ENCODE peak calls at places on chromosomes 11 and 22, in seven cellular contexts. R is brain microvascular endothelial cell, X is hypothalamus, D is C1 segment of cervical spinal cord, F is amygdala, Q is endodermal cell, U is activated T-cell treated with anti-CD3 and anti-CD28 coated beads for 1 hour. E is an unnamed sample.
A peak's percentile ranks its signal among the peaks of the same experiment; 100 is the strongest.

GRCh38 chr11:83156150-83156995 is 558 bp upstream of the PCF11 start:
- DNase-seq in Q (peak; percentile 99), D (peak; percentile 98), X (peak; percentile 100), R (no peak), U (peak; percentile 94), F (peak; percentile 98), E (peak; percentile 99)

GRCh38 chr22:27772370-27773235 is 29.0 kb downstream of the MN1 start:
- DNase-seq in D (no peak), R (no peak), F (no peak), U (no peak), X (no peak), Q (no peak), E (no peak)

GRCh38 chr11:33980896-33981295 is 70.6 kb upstream of the CAPRIN1 start:
- DNase-seq in D (no peak), X (no peak), Q (no peak), F (no peak), R (no peak), U (no peak), E (no peak)

GRCh38 chr11:57777969-57778317 is 16.3 kb downstream of the CTNND1 start:
- DNase-seq in Q (peak; percentile 63), D (no peak), R (peak; percentile 25), U (no peak), F (no peak), X (no peak), E (no peak)

GRCh38 chr11:92751594-92751993 is 217.9 kb upstream of the MTNR1B start:
- DNase-seq in Q (no peak), F (no peak), X (no peak), R (no peak), D (no peak), U (no peak), E (no peak)

GRCh38 chr11:66970808-66971442 is 4.2 kb upstream of the C11orf86 start:
- DNase-seq in D (no peak), R (peak; percentile 99), F (no peak), Q (no peak), X (no peak), U (no peak), E (no peak)

GRCh38 chr11:117840881-117841581 is 16.5 kb upstream of the FXYD2 start:
- DNase-seq in Q (no peak), U (no peak), D (no peak), R (no peak), X (no peak), F (no peak), E (no peak)

GRCh38 chr11:74069146-74070046 is 60.5 kb upstream of the UCP3 start:
- DNase-seq in X (no peak), D (no peak), Q (no peak), R (no peak), F (no peak), U (no peak), E (no peak)

GRCh38 chr22:18056802-18057474 is 20.9 kb upstream of the PEX26 start:
- DNase-seq in R (no peak), X (peak; percentile 16), D (peak; percentile 25), F (peak; percentile 24), U (no peak), Q (no peak), E (no peak)

GRCh38 chr22:44026630-44027511 is 2.8 kb downstream of the PARVB start:
- DNase-seq in U (peak; percentile 42), X (peak; percentile 29), D (peak; percentile 38), Q (no peak), R (peak; percentile 84), F (peak; percentile 29), E (no peak)

GRCh38 chr22:39967103-39967829 is 7.1 kb downstream of the TMA7B start:
- DNase-seq in F (no peak), Q (no peak), R (peak; percentile 40), U (no peak), D (no peak), X (no peak), E (no peak)

GRCh38 chr11:86063536-86063935 is 5.3 kb downstream of the PICALM start:
- DNase-seq in Q (no peak), U (no peak), R (no peak), D (no peak), X (no peak), F (no peak), E (no peak)